ENCODE peak calls at places on chromosomes 7 and 10, in seven cellular contexts. One of them, this sample, is unnamed.

GRCh38 chr10:119723624-119724023 is 2.2 kb upstream of the INPP5F start:
- DNase-seq in IMR-90: no peak
- DNase-seq in cardiac fibroblast: no peak
- DNase-seq in kidney: no peak
- DNase-seq in HFF-Myc: no peak
- DNase-seq in brain microvascular endothelial cell: no peak
- DNase-seq in lung: no peak
- DNase-seq in this sample: no peak

GRCh38 chr7:31192996-31193395 is 140.9 kb downstream of the ADCYAP1R1 start:
- DNase-seq in IMR-90: peak
- DNase-seq in cardiac fibroblast: peak
- DNase-seq in kidney: peak
- DNase-seq in HFF-Myc: peak
- DNase-seq in brain microvascular endothelial cell: peak
- DNase-seq in lung: peak
- DNase-seq in this sample: peak

GRCh38 chr10:93068411-93069244 is 5.1 kb upstream of the CYP26A1 start:
- DNase-seq in IMR-90: peak
- DNase-seq in cardiac fibroblast: peak
- DNase-seq in kidney: peak
- DNase-seq in HFF-Myc: no peak
- DNase-seq in brain microvascular endothelial cell: no peak
- DNase-seq in lung: no peak
- DNase-seq in this sample: peak

GRCh38 chr7:118003438-118003837 is 130.2 kb upstream of the CTTNBP2 start:
- DNase-seq in IMR-90: no peak
- DNase-seq in cardiac fibroblast: no peak
- DNase-seq in kidney: no peak
- DNase-seq in HFF-Myc: no peak
- DNase-seq in brain microvascular endothelial cell: no peak
- DNase-seq in lung: no peak
- DNase-seq in this sample: no peak

GRCh38 chr10:9596368-9596920 is 1421.2 kb upstream of the CELF2 start:
- DNase-seq in IMR-90: peak
- DNase-seq in cardiac fibroblast: peak
- DNase-seq in kidney: no peak
- DNase-seq in HFF-Myc: no peak
- DNase-seq in brain microvascular endothelial cell: no peak
- DNase-seq in lung: no peak
- DNase-seq in this sample: no peak

GRCh38 chr7:139328375-139328774 is 12.8 kb upstream of the FMC1 start:
- DNase-seq in IMR-90: peak
- DNase-seq in cardiac fibroblast: peak
- DNase-seq in kidney: no peak
- DNase-seq in HFF-Myc: peak
- DNase-seq in brain microvascular endothelial cell: peak
- DNase-seq in lung: no peak
- DNase-seq in this sample: no peak

GRCh38 chr10:69057261-69057950 is 30.5 kb upstream of the SRGN start:
- DNase-seq in IMR-90: no peak
- DNase-seq in cardiac fibroblast: no peak
- DNase-seq in kidney: peak
- DNase-seq in HFF-Myc: no peak
- DNase-seq in brain microvascular endothelial cell: no peak
- DNase-seq in lung: no peak
- DNase-seq in this sample: no peak

GRCh38 chr7:65946895-65947294 is 35.1 kb downstream of the GUSB start:
- DNase-seq in IMR-90: peak
- DNase-seq in cardiac fibroblast: peak
- DNase-seq in kidney: no peak
- DNase-seq in HFF-Myc: peak
- DNase-seq in brain microvascular endothelial cell: peak
- DNase-seq in lung: no peak
- DNase-seq in this sample: no peak

GRCh38 chr10:100872034-100872791 is 40.5 kb upstream of the SLF2 start:
- DNase-seq in IMR-90: peak
- DNase-seq in cardiac fibroblast: peak
- DNase-seq in kidney: peak
- DNase-seq in HFF-Myc: no peak
- DNase-seq in brain microvascular endothelial cell: peak
- DNase-seq in lung: no peak
- DNase-seq in this sample: peak

GRCh38 chr10:80204801-80205477 is 398 bp downstream of the ANXA11 start:
- DNase-seq in IMR-90: peak
- DNase-seq in cardiac fibroblast: peak
- DNase-seq in kidney: peak
- DNase-seq in HFF-Myc: no peak
- DNase-seq in brain microvascular endothelial cell: no peak
- DNase-seq in lung: no peak
- DNase-seq in this sample: no peak

GRCh38 chr10:101767600-101767945 is 8.3 kb downstream of the FGF8 start:
- DNase-seq in IMR-90: no peak
- DNase-seq in cardiac fibroblast: no peak
- DNase-seq in kidney: no peak
- DNase-seq in HFF-Myc: no peak
- DNase-seq in brain microvascular endothelial cell: no peak
- DNase-seq in lung: no peak
- DNase-seq in this sample: no peak

GRCh38 chr7:26593405-26593804 is 271.0 kb downstream of the SKAP2 start:
- DNase-seq in IMR-90: no peak
- DNase-seq in cardiac fibroblast: no peak
- DNase-seq in kidney: peak
- DNase-seq in HFF-Myc: no peak
- DNase-seq in brain microvascular endothelial cell: no peak
- DNase-seq in lung: no peak
- DNase-seq in this sample: peak

GRCh38 chr7:2452074-2452507 is 24.1 kb downstream of the GRIFIN start:
- DNase-seq in IMR-90: no peak
- DNase-seq in cardiac fibroblast: no peak
- DNase-seq in kidney: peak
- DNase-seq in HFF-Myc: no peak
- DNase-seq in brain microvascular endothelial cell: no peak
- DNase-seq in lung: no peak
- DNase-seq in this sample: no peak

GRCh38 chr10:100186253-100186780 is 488 bp upstream of the ERLIN1 start:
- DNase-seq in IMR-90: peak
- DNase-seq in cardiac fibroblast: peak
- DNase-seq in kidney: peak
- DNase-seq in HFF-Myc: no peak
- DNase-seq in brain microvascular endothelial cell: no peak
- DNase-seq in lung: peak
- DNase-seq in this sample: peak

GRCh38 chr10:13118784-13119133 is 18.8 kb downstream of the OPTN start:
- DNase-seq in IMR-90: no peak
- DNase-seq in cardiac fibroblast: no peak
- DNase-seq in kidney: no peak
- DNase-seq in HFF-Myc: no peak
- DNase-seq in brain microvascular endothelial cell: no peak
- DNase-seq in lung: no peak
- DNase-seq in this sample: no peak

GRCh38 chr7:92343719-92344118 is 97.9 kb downstream of the ANKIB1 start:
- DNase-seq in IMR-90: peak
- DNase-seq in cardiac fibroblast: peak
- DNase-seq in kidney: no peak
- DNase-seq in HFF-Myc: no peak
- DNase-seq in brain microvascular endothelial cell: no peak
- DNase-seq in lung: no peak
- DNase-seq in this sample: no peak

GRCh38 chr7:30984359-30985107 is 20.8 kb downstream of the GHRHR start:
- DNase-seq in IMR-90: no peak
- DNase-seq in cardiac fibroblast: peak
- DNase-seq in kidney: no peak
- DNase-seq in HFF-Myc: no peak
- DNase-seq in brain microvascular endothelial cell: no peak
- DNase-seq in lung: no peak
- DNase-seq in this sample: no peak

GRCh38 chr7:98556288-98556687 is 60.8 kb upstream of the NPTX2 start:
- DNase-seq in IMR-90: no peak
- DNase-seq in cardiac fibroblast: no peak
- DNase-seq in kidney: no peak
- DNase-seq in HFF-Myc: no peak
- DNase-seq in brain microvascular endothelial cell: no peak
- DNase-seq in lung: no peak
- DNase-seq in this sample: no peak

GRCh38 chr7:36408589-36408988 is 18.9 kb downstream of the ANLN start:
- DNase-seq in IMR-90: no peak
- DNase-seq in cardiac fibroblast: peak
- DNase-seq in kidney: no peak
- DNase-seq in HFF-Myc: no peak
- DNase-seq in brain microvascular endothelial cell: no peak
- DNase-seq in lung: no peak
- DNase-seq in this sample: no peak

GRCh38 chr7:150983893-150984368 is 5.8 kb upstream of the KCNH2 start:
- DNase-seq in IMR-90: peak
- DNase-seq in cardiac fibroblast: peak
- DNase-seq in kidney: no peak
- DNase-seq in HFF-Myc: no peak
- DNase-seq in brain microvascular endothelial cell: no peak
- DNase-seq in lung: no peak
- DNase-seq in this sample: no peak

GRCh38 chr10:2121944-2122343 is 384.6 kb upstream of the ADARB2 start:
- DNase-seq in IMR-90: no peak
- DNase-seq in cardiac fibroblast: no peak
- DNase-seq in kidney: no peak
- DNase-seq in HFF-Myc: no peak
- DNase-seq in brain microvascular endothelial cell: no peak
- DNase-seq in lung: no peak
- DNase-seq in this sample: no peak

GRCh38 chr10:58824396-58824795 is 311.7 kb downstream of the BICC1 start:
- DNase-seq in IMR-90: no peak
- DNase-seq in cardiac fibroblast: no peak
- DNase-seq in kidney: no peak
- DNase-seq in HFF-Myc: no peak
- DNase-seq in brain microvascular endothelial cell: no peak
- DNase-seq in lung: no peak
- DNase-seq in this sample: no peak

GRCh38 chr7:43803865-43804264 is 45.4 kb downstream of the BLVRA start:
- DNase-seq in IMR-90: no peak
- DNase-seq in cardiac fibroblast: no peak
- DNase-seq in kidney: no peak
- DNase-seq in HFF-Myc: no peak
- DNase-seq in brain microvascular endothelial cell: no peak
- DNase-seq in lung: no peak
- DNase-seq in this sample: no peak

DNA sequence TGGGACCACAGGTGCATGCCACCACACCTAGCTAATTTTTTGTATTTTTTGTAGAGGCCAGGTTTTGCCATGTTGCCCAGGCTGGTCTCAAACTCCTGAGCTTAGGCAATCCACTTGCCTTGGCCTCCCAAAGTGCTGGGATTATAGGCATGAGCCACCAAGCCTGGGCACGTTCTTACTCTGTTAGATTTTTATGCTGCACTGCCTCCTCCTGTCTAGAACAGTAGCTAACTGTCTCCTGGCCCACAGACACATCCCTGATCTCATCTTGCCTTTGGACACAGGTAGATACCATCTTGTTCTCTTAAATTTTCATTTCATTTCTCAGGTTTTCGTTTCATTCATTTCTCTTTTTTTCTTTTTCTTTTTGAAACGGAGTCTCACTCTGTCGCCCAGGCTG is 41.1 kb downstream of the BLVRA start:
- DNase-seq in IMR-90: no peak
- DNase-seq in cardiac fibroblast: peak
- DNase-seq in kidney: no peak
- DNase-seq in HFF-Myc: no peak
- DNase-seq in brain microvascular endothelial cell: no peak
- DNase-seq in lung: no peak
- DNase-seq in this sample: no peak
- TF ChIP-seq CTCF in IMR-90: no peak
- TF ChIP-seq CTCF in cardiac fibroblast: no peak
- TF ChIP-seq CTCF in kidney: no peak
- TF ChIP-seq CTCF in HFF-Myc: peak
- TF ChIP-seq CTCF in brain microvascular endothelial cell: no peak
- TF ChIP-seq CTCF in lung: no peak
- TF ChIP-seq CTCF in this sample: no peak

GRCh38 chr7:8579661-8580060 is 146.3 kb downstream of the NXPH1 start:
- DNase-seq in IMR-90: no peak
- DNase-seq in cardiac fibroblast: no peak
- DNase-seq in kidney: no peak
- DNase-seq in HFF-Myc: no peak
- DNase-seq in brain microvascular endothelial cell: no peak
- DNase-seq in lung: no peak
- DNase-seq in this sample: no peak
- TF ChIP-seq CTCF in IMR-90: no peak
- TF ChIP-seq CTCF in cardiac fibroblast: no peak
- TF ChIP-seq CTCF in kidney: no peak
- TF ChIP-seq CTCF in HFF-Myc: no peak
- TF ChIP-seq CTCF in brain microvascular endothelial cell: no peak
- TF ChIP-seq CTCF in lung: no peak
- TF ChIP-seq CTCF in this sample: no peak

GRCh38 chr7:82017334-82017943 is 247.6 kb upstream of the HGF start:
- DNase-seq in IMR-90: peak
- DNase-seq in cardiac fibroblast: peak
- DNase-seq in kidney: no peak
- DNase-seq in HFF-Myc: no peak
- DNase-seq in brain microvascular endothelial cell: no peak
- DNase-seq in lung: no peak
- DNase-seq in this sample: no peak
- TF ChIP-seq CTCF in IMR-90: peak
- TF ChIP-seq CTCF in cardiac fibroblast: peak
- TF ChIP-seq CTCF in kidney: peak
- TF ChIP-seq CTCF in HFF-Myc: peak
- TF ChIP-seq CTCF in brain microvascular endothelial cell: peak
- TF ChIP-seq CTCF in lung: peak
- TF ChIP-seq CTCF in this sample: no peak

GRCh38 chr10:23521735-23522134 is 82.9 kb downstream of the OTUD1 start:
- DNase-seq in IMR-90: no peak
- DNase-seq in cardiac fibroblast: no peak
- DNase-seq in kidney: no peak
- DNase-seq in HFF-Myc: no peak
- DNase-seq in brain microvascular endothelial cell: no peak
- DNase-seq in lung: no peak
- DNase-seq in this sample: no peak

GRCh38 chr10:23514321-23514720 is 75.4 kb downstream of the OTUD1 start:
- DNase-seq in IMR-90: no peak
- DNase-seq in cardiac fibroblast: no peak
- DNase-seq in kidney: no peak
- DNase-seq in HFF-Myc: no peak
- DNase-seq in brain microvascular endothelial cell: no peak
- DNase-seq in lung: no peak
- DNase-seq in this sample: no peak

GRCh38 chr10:23512355-23513058 is 73.6 kb downstream of the OTUD1 start:
- DNase-seq in IMR-90: peak
- DNase-seq in cardiac fibroblast: peak
- DNase-seq in kidney: no peak
- DNase-seq in HFF-Myc: no peak
- DNase-seq in brain microvascular endothelial cell: peak
- DNase-seq in lung: no peak
- DNase-seq in this sample: no peak

GRCh38 chr10:23517155-23517554 is 78.3 kb downstream of the OTUD1 start:
- DNase-seq in IMR-90: no peak
- DNase-seq in cardiac fibroblast: no peak
- DNase-seq in kidney: no peak
- DNase-seq in HFF-Myc: no peak
- DNase-seq in brain microvascular endothelial cell: no peak
- DNase-seq in lung: no peak
- DNase-seq in this sample: no peak

DNA sequence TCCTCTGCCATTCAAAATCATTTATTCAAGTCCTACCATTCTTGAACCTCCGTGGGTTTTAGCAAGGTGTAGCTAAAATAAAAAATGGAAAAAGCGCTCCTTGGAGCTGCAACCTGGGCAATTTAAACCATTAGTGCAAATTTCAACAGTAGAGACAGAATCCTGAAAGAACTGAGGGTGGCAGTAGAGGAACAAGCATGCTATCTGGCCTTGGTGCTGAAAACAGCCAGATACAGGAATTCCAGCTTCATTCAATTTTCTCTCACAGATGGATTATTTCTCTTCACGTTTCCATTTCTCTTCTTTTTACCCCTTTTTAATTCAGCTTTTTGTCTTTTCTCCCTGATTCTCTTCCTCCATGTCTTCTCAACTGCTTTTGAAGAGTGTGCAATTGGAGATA is 77.7 kb downstream of the OTUD1 start:
- DNase-seq in IMR-90: peak
- DNase-seq in cardiac fibroblast: peak
- DNase-seq in kidney: no peak
- DNase-seq in HFF-Myc: no peak
- DNase-seq in brain microvascular endothelial cell: peak
- DNase-seq in lung: no peak
- DNase-seq in this sample: no peak
- TF ChIP-seq CTCF in IMR-90: peak
- TF ChIP-seq CTCF in cardiac fibroblast: peak
- TF ChIP-seq CTCF in kidney: peak
- TF ChIP-seq CTCF in HFF-Myc: peak
- TF ChIP-seq CTCF in brain microvascular endothelial cell: peak
- TF ChIP-seq CTCF in lung: peak
- TF ChIP-seq CTCF in this sample: no peak

This sample was measured in glutamatergic neuron.